ENCODE peak calls at places on chromosome X, in four cellular contexts. Y is stimulated activated CD8-positive, alpha-beta memory T cell treated with anti-CD3 and anti-CD28 coated beads, Interleukin-7, amount 100 ng/mL, for 24 hours; C is NCI-H1105; G is effector CD4-positive, alpha-beta T cell. W is an unnamed sample.

GRCh38 chrX:47879447-47879846 is 42.7 kb downstream of the ZNF81 start:
- DNase-seq in C (no peak), Y (no peak), G (no peak), W (no peak)

GRCh38 chrX:24515447-24515846 is 50.4 kb downstream of the PDK3 start:
- DNase-seq in C (no peak), Y (no peak), G (no peak), W (no peak)

GRCh38 chrX:45788941-45789348 is 588.3 kb upstream of the DIPK2B start:
- DNase-seq in C (no peak), G (no peak), Y (no peak), W (no peak)

GRCh38 chrX:7996414-7996813 is 69.2 kb upstream of the PNPLA4 start:
- DNase-seq in C (peak; percentile 2), Y (no peak), G (peak; percentile 12), W (peak; percentile 2)

GRCh38 chrX:77743720-77744119 is 42.3 kb downstream of the ATRX start:
- DNase-seq in C (no peak), Y (no peak), G (no peak), W (no peak)

GRCh38 chrX:145821291-145821897 is 3.8 kb downstream of the SLITRK2 start:
- DNase-seq in G (no peak), Y (no peak), C (peak; percentile 12), W (no peak)

GRCh38 chrX:47232197-47232802 is 509 bp upstream of the USP11 start:
- DNase-seq in C (no peak), G (no peak), Y (no peak), W (no peak)

GRCh38 chrX:148976571-148976970 is 476.2 kb downstream of the AFF2 start:
- DNase-seq in Y (no peak), C (no peak), G (no peak), W (no peak)

GRCh38 chrX:9515973-9516538 is 51.2 kb downstream of the TBL1X start:
- DNase-seq in Y (no peak), G (no peak), C (no peak), W (no peak)

GRCh38 chrX:150872773-150873336 is 25.6 kb downstream of the CD99L2 start:
- DNase-seq in Y (no peak), C (no peak), G (no peak), W (no peak)

GRCh38 chrX:118717703-118718391 is 9.6 kb upstream of the IL13RA1 start:
- DNase-seq in Y (no peak), C (no peak), G (no peak), W (no peak)

GRCh38 chrX:11739796-11740195 is 18.2 kb upstream of the MSL3 start:
- DNase-seq in Y (no peak), C (no peak), G (no peak), W (no peak)

GRCh38 chrX:32877592-32877991 is 333.8 kb downstream of the DMD start:
- DNase-seq in Y (no peak), C (no peak), G (no peak), W (no peak)

GRCh38 chrX:148874621-148875020 is 374.2 kb downstream of the AFF2 start:
- DNase-seq in Y (no peak), C (no peak), G (no peak), W (no peak)

GRCh38 chrX:151370906-151371305 is 26.1 kb upstream of the VMA21 start:
- DNase-seq in Y (no peak), C (no peak), G (no peak), W (no peak)

GRCh38 chrX:118519411-118520205 is 24.0 kb downstream of the DOCK11 start:
- DNase-seq in C (no peak), G (no peak), Y (no peak), W (no peak)

GRCh38 chrX:45824471-45824870 is 623.8 kb upstream of the DIPK2B start:
- DNase-seq in Y (no peak), G (peak; percentile 6), C (no peak), W (no peak)

GRCh38 chrX:72122621-72123275 is 9.0 kb downstream of the RTL5 start:
- DNase-seq in G (no peak), Y (no peak), C (no peak), W (no peak)

GRCh38 chrX:83469551-83469950 is 38.5 kb upstream of the POU3F4 start:
- DNase-seq in C (peak; percentile 15), Y (no peak), G (no peak), W (no peak)

GRCh38 chrX:50432760-50433377 is 37.8 kb downstream of the DGKK start:
- DNase-seq in G (no peak), C (no peak), Y (no peak), W (no peak)

GRCh38 chrX:51332188-51332942 is at the start of gene NUDT10:
- DNase-seq in G (no peak), C (no peak), Y (peak; percentile 11), W (no peak)

GRCh38 chrX:39137363-39137954 is 336.2 kb downstream of the MID1IP1 start:
- DNase-seq in C (no peak), G (no peak), Y (no peak), W (no peak)

GRCh38 chrX:41666251-41666650 is 22.5 kb upstream of the GPR34 start:
- DNase-seq in Y (no peak), G (no peak), C (no peak), W (no peak)

GRCh38 chrX:37378399-37378798 is 29.2 kb downstream of the PRRG1 start:
- DNase-seq in Y (no peak), G (no peak), C (no peak), W (no peak)

GRCh38 chrX:40117715-40118285 is 20.0 kb upstream of the BCOR start:
- DNase-seq in Y (no peak), C (no peak), G (no peak), W (no peak)